ENCODE peak calls at places on chromosomes 7 and 10, in ten cellular contexts. B is dorsolateral prefrontal cortex, I is right lobe of liver, E is WERI-Rb-1, K is GM12878, Y is IMR-90, N is cardiac muscle cell, C is mesendoderm, S is SK-N-MC, O is psoas muscle. W is an unnamed sample.

GRCh38 chr7:132500727-132501410 is 75.4 kb downstream of the PLXNA4 start:
- DNase-seq in Y (no peak), I (no peak), S (no peak), E (peak; percentile 35), K (no peak), B (peak; percentile 31), C (peak; percentile 67), N (peak; percentile 92), O (peak; percentile 71), W (no peak)

GRCh38 chr7:46568420-46569116 is 647.5 kb upstream of the IGFBP3 start:
- DNase-seq in E (no peak), C (no peak), O (no peak), Y (no peak), B (no peak), K (no peak), I (no peak), S (no peak), N (no peak), W (no peak)

GRCh38 chr7:107744345-107744750 is 406 bp downstream of the CBLL1 start:
- DNase-seq in Y (no peak), K (no peak), I (no peak), S (no peak), B (no peak), C (no peak), O (no peak), N (no peak), E (no peak), W (no peak)

GRCh38 chr10:101294109-101294508 is 59.9 kb upstream of the BTRC start:
- DNase-seq in O (no peak), N (no peak), Y (no peak), S (no peak), I (no peak), E (no peak), B (no peak), K (no peak), C (no peak), W (no peak)

GRCh38 chr7:36625247-36625646 is 99.0 kb downstream of the AOAH start:
- DNase-seq in Y (no peak), N (no peak), O (no peak), C (no peak), B (no peak), K (no peak), S (no peak), I (no peak), E (no peak), W (no peak)

GRCh38 chr10:1726861-1727260 is 10.5 kb downstream of the ADARB2 start:
- DNase-seq in S (no peak), O (no peak), C (no peak), Y (no peak), B (no peak), I (no peak), N (no peak), K (no peak), E (no peak), W (no peak)

GRCh38 chr10:43264987-43265798 is 1.7 kb downstream of the RASGEF1A start:
- DNase-seq in B (peak; percentile 71), Y (no peak), E (no peak), N (no peak), C (no peak), I (no peak), O (no peak), S (no peak), K (no peak), W (peak; percentile 26)

GRCh38 chr7:101161692-101162461 is 3.5 kb downstream of the VGF start:
- DNase-seq in I (no peak), E (no peak), Y (no peak), B (no peak), S (no peak), O (no peak), K (no peak), C (peak; percentile 59), N (no peak), W (no peak)

GRCh38 chr7:121832347-121832746 is 40.6 kb upstream of the PTPRZ1 start:
- DNase-seq in Y (no peak), I (no peak), O (no peak), C (no peak), B (no peak), N (no peak), E (no peak), S (no peak), K (no peak), W (peak; percentile 15)

GRCh38 chr10:74249865-74250264 is 98.8 kb downstream of the ADK start:
- DNase-seq in E (no peak), B (no peak), O (no peak), I (no peak), Y (peak; percentile 62), N (no peak), K (no peak), C (no peak), S (no peak), W (no peak)

GRCh38 chr10:7426349-7426748 is 15.5 kb upstream of the SFMBT2 start:
- DNase-seq in K (no peak), Y (no peak), E (no peak), S (no peak), N (no peak), I (no peak), O (no peak), B (no peak), C (no peak), W (no peak)

GRCh38 chr7:35714862-35715261 is 19.9 kb upstream of the HERPUD2 start:
- DNase-seq in Y (no peak), O (no peak), K (no peak), I (no peak), S (no peak), B (peak; percentile 41), N (no peak), E (no peak), C (peak; percentile 50), W (no peak)

GRCh38 chr7:40483630-40484029 is 348.8 kb downstream of the SUGCT start:
- DNase-seq in B (no peak), I (no peak), E (no peak), N (peak; percentile 9), C (no peak), O (no peak), S (no peak), Y (no peak), K (no peak), W (no peak)

GRCh38 chr10:34207350-34207749 is 607.7 kb downstream of the PARD3 start:
- DNase-seq in E (no peak), O (no peak), I (no peak), Y (no peak), K (no peak), N (no peak), B (no peak), S (no peak), C (no peak), W (no peak)

GRCh38 chr7:100444311-100445278 is 8.3 kb upstream of the PPP1R35 start:
- DNase-seq in O (no peak), E (no peak), S (no peak), N (peak; percentile 72), Y (peak; percentile 74), I (peak; percentile 67), C (peak; percentile 68), K (no peak), B (no peak), W (no peak)

GRCh38 chr10:7374795-7375194 is 36.0 kb downstream of the SFMBT2 start:
- DNase-seq in S (no peak), B (no peak), Y (no peak), C (no peak), O (no peak), N (no peak), K (no peak), E (no peak), I (no peak), W (no peak)

DNA sequence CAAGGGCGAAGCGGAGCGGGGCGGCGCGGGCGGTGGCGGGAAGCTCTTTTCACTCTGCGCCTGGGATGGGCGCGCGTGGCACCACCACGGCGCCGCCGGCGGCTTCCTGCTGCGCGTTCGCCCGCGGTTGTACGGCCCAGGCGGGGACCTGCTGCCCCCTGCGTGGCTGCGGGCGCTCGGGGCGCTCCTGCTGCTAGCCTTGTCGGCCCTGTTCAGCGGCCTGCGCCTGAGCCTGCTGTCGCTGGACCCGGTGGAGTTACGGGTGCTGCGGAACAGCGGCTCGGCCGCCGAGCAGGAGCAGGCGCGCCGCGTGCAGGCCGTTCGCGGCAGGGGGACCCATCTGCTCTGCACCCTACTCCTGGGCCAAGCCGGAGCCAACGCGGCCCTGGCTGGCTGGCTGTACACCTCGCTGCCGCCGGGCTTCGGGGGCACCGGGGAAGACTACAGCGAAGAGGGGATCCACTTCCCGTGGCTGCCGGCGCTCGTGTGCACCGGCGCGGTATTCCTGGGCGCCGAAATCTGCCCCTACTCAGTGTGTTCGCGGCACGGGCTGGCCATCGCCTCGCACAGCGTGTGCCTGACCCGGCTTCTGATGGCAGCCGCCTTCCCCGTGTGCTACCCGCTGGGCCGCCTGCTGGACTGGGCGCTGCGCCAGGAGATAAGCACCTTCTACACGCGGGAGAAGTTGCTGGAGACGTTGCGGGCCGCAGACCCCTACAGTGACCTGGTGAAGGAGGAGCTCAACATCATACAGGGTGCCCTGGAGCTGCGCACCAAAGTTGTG is 927 bp downstream of the CNNM1 start:
- DNase-seq in Y (peak; percentile 4), O (peak; percentile 46), S (no peak), E (peak; percentile 40), I (peak; percentile 34), B (peak; percentile 64), C (peak; percentile 39), N (peak; percentile 27), K (no peak), W (peak; percentile 56)
- H3K27ac ChIP-seq in Y (no peak overlapping the region), O (no peak overlapping the region), S (no peak overlapping the region), E (no peak overlapping the region), I (no peak overlapping the region), B (peak overlapping the region; percentile 91), C (no peak overlapping the region), N (no peak overlapping the region), K (no peak overlapping the region), W (no peak overlapping the region)

GRCh38 chr10:6141296-6142151 is 52.7 kb downstream of the RBM17 start:
- DNase-seq in E (no peak), S (no peak), C (no peak), N (peak; percentile 78), O (peak; percentile 81), I (no peak), Y (peak; percentile 92), K (peak; percentile 73), B (no peak), W (no peak)
- H3K4me3 ChIP-seq in E (no peak overlapping the region), S (no peak overlapping the region), C (no peak overlapping the region), N (no peak overlapping the region), O (peak overlapping the region; percentile 59), I (peak overlapping the region; percentile 0), Y (peak overlapping the region; percentile 54), K (peak overlapping the region; percentile 52), B (no peak overlapping the region), W (no peak overlapping the region)

GRCh38 chr7:41943098-41943577 is 240.2 kb upstream of the INHBA start:
- DNase-seq in S (no peak), B (peak; percentile 78), N (peak; percentile 85), O (peak; percentile 88), Y (peak; percentile 79), C (peak; percentile 74), E (peak; percentile 71), I (peak; percentile 84), K (peak; percentile 39), W (peak; percentile 83)
- H3K27ac ChIP-seq in S (no peak overlapping the region), B (peak overlapping the region; percentile 32), N (no peak overlapping the region), O (no peak overlapping the region), Y (peak overlapping the region; percentile 55), C (no peak overlapping the region), E (no peak overlapping the region), I (peak overlapping the region; percentile 90), K (no peak overlapping the region), W (no peak overlapping the region)

DNA sequence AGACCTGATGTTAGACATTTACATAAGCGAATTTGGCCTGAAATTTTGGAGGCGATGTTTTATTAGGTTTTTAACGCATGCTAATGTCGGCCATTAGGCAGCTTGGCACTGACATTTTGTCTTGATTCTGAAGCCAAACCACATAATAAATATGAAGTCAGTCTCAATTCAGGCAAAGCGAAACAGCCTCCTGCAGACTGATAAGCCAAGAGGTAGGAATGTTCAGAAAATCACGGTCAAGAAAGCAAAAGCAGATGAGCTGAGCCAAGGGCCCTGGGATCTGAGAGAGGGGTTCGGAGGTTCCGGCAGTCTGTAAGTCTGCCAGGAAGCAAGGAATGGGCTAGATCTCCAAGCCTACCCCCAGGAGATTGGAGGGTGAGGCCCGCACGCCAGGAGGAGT is 240.7 kb downstream of the PRPF18 start:
- DNase-seq in O (no peak), N (peak; percentile 61), I (no peak), B (no peak), S (no peak), K (no peak), C (no peak), E (no peak), Y (peak; percentile 48), W (no peak)
- H3K4me3 ChIP-seq in O (no peak overlapping the region), N (no peak overlapping the region), I (no peak overlapping the region), B (no peak overlapping the region), S (no peak overlapping the region), K (no peak overlapping the region), C (no peak overlapping the region), E (no peak overlapping the region), Y (no peak overlapping the region), W (no peak overlapping the region)